ENCODE peak calls at places on chromosomes 4 and X, in eight cellular contexts. N is fibroblast of the aortic adventitia; F is astrocyte; L is naive thymus-derived CD4-positive, alpha-beta T cell; D is NT2/D1; P is CD8-positive, alpha-beta T cell; B is choroid plexus epithelial cell; O is AG10803. M is an unnamed sample.
A peak's percentile ranks its signal among the peaks of the same experiment; 100 is the strongest.

GRCh38 chr4:106266201-106266600 is 49.8 kb downstream of the TBCK start:
- DNase-seq in N (peak; percentile 78), F (peak; percentile 35), L (no peak), D (no peak), P (no peak), B (peak; percentile 86), O (peak; percentile 81), M (peak; percentile 42)

GRCh38 chr4:123453006-123453685 is 56.6 kb downstream of the SPRY1 start:
- DNase-seq in N (peak; percentile 14), F (peak; percentile 76), L (no peak), D (no peak), P (no peak), B (peak; percentile 46), O (peak; percentile 15), M (no peak)

GRCh38 chr4:77617203-77617602 is 11.6 kb downstream of the CXCL13 start:
- DNase-seq in N (no peak), F (peak; percentile 13), L (no peak), D (no peak), P (no peak), B (peak; percentile 28), O (peak; percentile 37), M (no peak)

GRCh38 chr4:14809203-14809602 is 193.1 kb upstream of the CPEB2 start:
- DNase-seq in N (no peak), F (no peak), L (no peak), D (no peak), P (no peak), B (no peak), O (no peak), M (no peak)

GRCh38 chr4:98656443-98656842 is 2.0 kb downstream of the TSPAN5 start:
- DNase-seq in N (no peak), F (no peak), L (no peak), D (no peak), P (no peak), B (no peak), O (no peak), M (no peak)

GRCh38 chr4:108396900-108397299 is 223.5 kb upstream of the RPL34 start:
- DNase-seq in N (no peak), F (no peak), L (no peak), D (peak; percentile 3), P (peak; percentile 34), B (no peak), O (no peak), M (no peak)

GRCh38 chrX:8037593-8038348 is 110.6 kb upstream of the PNPLA4 start:
- DNase-seq in N (no peak), F (no peak), L (no peak), D (no peak), P (no peak), B (no peak), O (no peak), M (no peak)

GRCh38 chrX:139026406-139027200 is 315.1 kb upstream of the FGF13 start:
- DNase-seq in N (no peak), F (no peak), L (no peak), D (no peak), P (no peak), B (no peak), O (peak; percentile 4), M (no peak)

GRCh38 chrX:13667940-13668339 is 15.0 kb downstream of the TCEANC start:
- DNase-seq in N (no peak), F (no peak), L (no peak), D (no peak), P (no peak), B (no peak), O (no peak), M (no peak)

GRCh38 chr4:79597266-79597665 is 189.2 kb upstream of the GK2 start:
- DNase-seq in N (peak; percentile 64), F (peak; percentile 66), L (no peak), D (no peak), P (no peak), B (peak; percentile 59), O (peak; percentile 26), M (peak; percentile 14)

GRCh38 chr4:112604590-112604989 is 32.1 kb downstream of the ZGRF1 start:
- DNase-seq in N (peak; percentile 79), F (peak; percentile 16), L (peak; percentile 44), D (peak; percentile 11), P (no peak), B (peak; percentile 84), O (peak; percentile 63), M (peak; percentile 25)

GRCh38 chr4:30839583-30840520 is 119.7 kb downstream of the PCDH7 start:
- DNase-seq in N (peak; percentile 69), F (peak; percentile 98), L (no peak), D (no peak), P (no peak), B (peak; percentile 57), O (no peak), M (peak; percentile 39)

GRCh38 chr4:140426610-140427103 is 791 bp downstream of the CLGN start:
- DNase-seq in N (no peak), F (no peak), L (no peak), D (peak; percentile 6), P (no peak), B (no peak), O (no peak), M (no peak)

GRCh38 chr4:4810365-4810764 is 49.1 kb upstream of the MSX1 start:
- DNase-seq in N (no peak), F (no peak), L (no peak), D (no peak), P (no peak), B (no peak), O (no peak), M (no peak)

GRCh38 chr4:71026086-71026485 is 32.6 kb downstream of the DCK start:
- DNase-seq in N (peak; percentile 73), F (peak; percentile 80), L (no peak), D (no peak), P (no peak), B (peak; percentile 83), O (peak; percentile 81), M (peak; percentile 42)

GRCh38 chr4:51895816-51896408 is 53.0 kb downstream of the DCUN1D4 start:
- DNase-seq in N (peak; percentile 74), F (peak; percentile 43), L (peak; percentile 34), D (peak; percentile 48), P (peak; percentile 59), B (peak; percentile 80), O (peak; percentile 65), M (peak; percentile 18)

GRCh38 chr4:60805500-60806313 is 394.4 kb upstream of the ADGRL3 start:
- DNase-seq in N (peak; percentile 39), F (peak; percentile 14), L (no peak), D (peak; percentile 25), P (no peak), B (peak; percentile 75), O (peak; percentile 0), M (no peak)

GRCh38 chr4:95092762-95093161 is 335.0 kb downstream of the BMPR1B start:
- DNase-seq in N (no peak), F (no peak), L (no peak), D (no peak), P (no peak), B (no peak), O (no peak), M (no peak)

DNA sequence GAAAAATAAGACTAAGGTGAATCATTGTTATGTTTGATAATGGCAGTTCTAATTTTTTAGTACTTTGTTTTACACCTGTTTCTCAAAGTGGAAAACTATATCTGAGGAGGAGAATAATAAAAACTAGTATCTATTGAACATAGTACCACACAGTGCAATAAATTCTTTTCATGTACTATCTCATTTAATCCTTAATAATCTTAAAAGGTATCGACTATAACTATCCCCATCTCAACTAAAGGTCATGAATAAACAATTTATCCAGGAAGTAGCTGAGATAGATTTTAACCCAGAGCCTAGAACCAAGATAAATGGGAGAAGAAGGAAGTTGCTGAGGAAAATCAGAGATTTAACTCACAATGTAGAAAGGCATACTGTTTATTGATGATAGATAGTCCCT is 2.5 kb downstream of the CHIC2 start:
- DNase-seq in N (no peak), F (no peak), L (no peak), D (no peak), P (no peak), B (no peak), O (no peak), M (no peak)
- H3K4me3 ChIP-seq in N (peak overlapping the region; percentile 92), F (peak overlapping the region; percentile 8), L (no peak overlapping the region), D (no peak overlapping the region), P (no peak overlapping the region), B (peak overlapping the region; percentile 80), O (peak overlapping the region; percentile 92), M (peak overlapping the region; percentile 93)

GRCh38 chrX:138014577-138014976 is 448.6 kb downstream of the ZIC3 start:
- DNase-seq in N (no peak), F (no peak), L (no peak), D (no peak), P (no peak), B (no peak), O (no peak), M (no peak)
- H3K4me3 ChIP-seq in N (no peak overlapping the region), F (no peak overlapping the region), L (no peak overlapping the region), D (no peak overlapping the region), P (no peak overlapping the region), B (no peak overlapping the region), O (no peak overlapping the region), M (no peak overlapping the region)

DNA sequence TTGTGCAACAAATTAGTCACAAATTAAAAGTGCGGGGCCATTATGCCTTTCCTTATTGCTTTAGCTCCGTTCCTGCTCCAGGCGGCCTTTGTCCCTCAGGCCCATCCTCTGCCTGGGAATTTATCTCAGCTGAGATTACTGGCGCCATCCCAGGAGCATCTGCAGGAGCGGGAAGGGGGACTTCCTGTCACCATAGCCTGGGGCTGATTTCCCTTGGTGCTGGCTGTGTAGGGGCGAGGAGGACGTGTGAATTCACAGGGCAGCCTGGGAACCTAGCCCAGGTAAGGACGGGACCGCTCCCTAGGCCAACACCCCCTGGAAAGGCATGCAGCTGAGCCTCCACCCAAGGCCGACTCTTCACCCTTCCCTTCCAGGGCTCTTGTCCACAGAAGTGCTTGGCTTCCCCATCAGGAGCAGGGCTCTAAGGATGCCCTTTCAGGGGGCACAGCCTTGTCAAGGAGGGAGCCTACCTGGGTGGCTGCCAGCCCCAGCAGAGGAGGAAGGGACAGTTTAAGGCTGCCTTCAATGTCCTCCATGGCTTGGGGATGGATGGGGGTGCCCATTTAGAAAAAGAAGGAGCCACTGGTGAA is 72.6 kb upstream of the NKX1-1 start:
- DNase-seq in N (no peak), F (no peak), L (no peak), D (no peak), P (peak; percentile 17), B (no peak), O (no peak), M (no peak)
- H3K4me3 ChIP-seq in N (no peak overlapping the region), F (no peak overlapping the region), L (no peak overlapping the region), D (no peak overlapping the region), P (no peak overlapping the region), B (no peak overlapping the region), O (no peak overlapping the region), M (no peak overlapping the region)

GRCh38 chrX:131724292-131724691 is 180.4 kb downstream of the OR13H1 start:
- DNase-seq in N (no peak), F (no peak), L (no peak), D (no peak), P (no peak), B (no peak), O (no peak), M (no peak)

GRCh38 chrX:131725001-131725654 is 181.3 kb downstream of the OR13H1 start:
- DNase-seq in N (no peak), F (no peak), L (no peak), D (no peak), P (peak; percentile 35), B (no peak), O (no peak), M (no peak)

GRCh38 chrX:131728295-131729145 is 184.6 kb downstream of the OR13H1 start:
- DNase-seq in N (peak; percentile 96), F (peak; percentile 49), L (peak; percentile 91), D (no peak), P (peak; percentile 87), B (no peak), O (no peak), M (peak; percentile 72)

GRCh38 chrX:131729295-131729694 is 185.4 kb downstream of the OR13H1 start:
- DNase-seq in N (peak; percentile 94), F (peak; percentile 65), L (peak; percentile 85), D (no peak), P (peak; percentile 86), B (no peak), O (no peak), M (peak; percentile 79)

GRCh38 chrX:131727778-131728177 is 183.9 kb downstream of the OR13H1 start:
- DNase-seq in N (no peak), F (no peak), L (no peak), D (no peak), P (peak; percentile 43), B (no peak), O (no peak), M (no peak)
- H3K4me3 ChIP-seq in N (no peak overlapping the region), F (no peak overlapping the region), L (no peak overlapping the region), D (no peak overlapping the region), P (no peak overlapping the region), B (no peak overlapping the region), O (no peak overlapping the region), M (no peak overlapping the region)

M was measured in AG09309.